ENCODE peak calls at places on chromosomes 6 and 20, in four cellular contexts. K is NCI-H2081, H is fibroblast of the aortic adventitia, J is occipital lobe. R is an unnamed sample.

GRCh38 chr6:136774228-136775041 is 17.8 kb downstream of the MAP3K5 start:
- DNase-seq in K (no peak), H (peak), J (no peak), R (no peak)

GRCh38 chr20:52985687-52986086 is 13.5 kb downstream of the TSHZ2 start:
- DNase-seq in K (no peak), J (no peak), H (no peak), R (no peak)

GRCh38 chr6:19210849-19211590 is 626.1 kb upstream of the ID4 start:
- DNase-seq in K (no peak), H (no peak), J (no peak), R (no peak)

GRCh38 chr20:36344517-36345132 is 38.5 kb downstream of the DLGAP4 start:
- DNase-seq in J (no peak), H (peak), K (no peak), R (no peak)

GRCh38 chr6:156013155-156013554 is 557.5 kb upstream of the NOX3 start:
- DNase-seq in K (peak), J (no peak), H (no peak), R (no peak)

GRCh38 chr6:166411721-166412151 is 29.0 kb upstream of the MPC1 start:
- DNase-seq in K (no peak), H (no peak), J (no peak), R (no peak)

GRCh38 chr20:58202039-58202438 is 26.4 kb downstream of the ANKRD60 start:
- DNase-seq in H (no peak), K (no peak), J (no peak), R (no peak)

GRCh38 chr6:118551673-118552063 is 3.6 kb downstream of the PLN start:
- DNase-seq in H (peak), K (no peak), J (no peak), R (no peak)

GRCh38 chr20:35091808-35092523 is 641 bp downstream of the TRPC4AP start:
- DNase-seq in K (peak), J (no peak), H (peak), R (no peak)

GRCh38 chr6:162416845-162417537 is 310.6 kb downstream of the PRKN start:
- DNase-seq in H (no peak), J (no peak), K (no peak), R (no peak)

GRCh38 chr6:128409003-128409402 is 111.4 kb downstream of the PTPRK start:
- DNase-seq in J (no peak), H (no peak), K (no peak), R (no peak)

GRCh38 chr6:159978291-159979135 is 9.6 kb downstream of the IGF2R start:
- DNase-seq in H (no peak), J (no peak), K (no peak), R (no peak)

GRCh38 chr6:3324262-3324942 is 65.7 kb downstream of the PSMG4 start:
- DNase-seq in H (peak), J (no peak), K (no peak), R (peak)

GRCh38 chr20:31770243-31770642 is 31.2 kb downstream of the TPX2 start:
- DNase-seq in K (no peak), J (no peak), H (no peak), R (no peak)

GRCh38 chr20:7691647-7692046 is 248.6 kb downstream of the HAO1 start:
- DNase-seq in J (no peak), H (peak), K (no peak), R (no peak)